ENCODE peak calls at places on chromosomes 7 and 10, in seven cellular contexts. Z, X, P, J, M, W and C are unnamed samples. For H3K4me1, the result is how much of the 10 kb centered on the place peaks cover.

GRCh38 chr7:92403760-92404074 is 43.6 kb upstream of the GATAD1 start:
- DNase-seq in J (no peak), P (no peak), Z (no peak), X (no peak), M (no peak), W (no peak), C (no peak)

GRCh38 chr7:32518534-32519140 is 23.3 kb downstream of the AVL9 start:
- DNase-seq in X (no peak), M (no peak), Z (no peak), P (no peak), W (no peak), J (no peak), C (peak)

GRCh38 chr10:116796910-116797513 is 52.3 kb upstream of the ENO4 start:
- DNase-seq in M (peak), P (peak), W (peak), J (peak), X (peak), Z (peak), C (peak)

GRCh38 chr7:29336851-29337627 is 142.5 kb downstream of the CHN2 start:
- DNase-seq in Z (peak), X (peak), P (no peak), W (no peak), J (no peak), M (no peak), C (no peak)

GRCh38 chr7:118079369-118079768 is 104.6 kb upstream of the LSM8 start:
- DNase-seq in J (no peak), Z (no peak), M (no peak), X (no peak), P (no peak), W (no peak), C (no peak)

GRCh38 chr10:52424343-52424742 is 110.3 kb downstream of the DKK1 start:
- DNase-seq in M (no peak), J (no peak), W (no peak), Z (no peak), X (no peak), P (no peak), C (no peak)

GRCh38 chr7:29019275-29019820 is 61.2 kb upstream of the TRIL start:
- DNase-seq in W (no peak), P (no peak), J (no peak), M (no peak), Z (no peak), X (no peak), C (no peak)

GRCh38 chr10:132387723-132388210 is 9.2 kb upstream of the PWWP2B start:
- DNase-seq in W (peak), M (peak), Z (no peak), J (peak), X (peak), P (peak), C (peak)

GRCh38 chr10:87092356-87092860 is 2.2 kb downstream of the GLUD1 start:
- DNase-seq in P (no peak), Z (peak), X (no peak), W (no peak), M (no peak), J (no peak), C (no peak)

GRCh38 chr7:87345166-87345927 is at the start of gene CROT:
- DNase-seq in Z (peak), P (peak), W (peak), J (peak), M (peak), X (peak), C (peak)

GRCh38 chr7:20748853-20749252 is 37.8 kb downstream of the SP8 start:
- DNase-seq in X (no peak), Z (no peak), W (no peak), J (no peak), P (no peak), M (no peak), C (no peak)

GRCh38 chr7:130273081-130273699 is 6.5 kb downstream of the CPA2 start:
- DNase-seq in X (peak), W (no peak), P (peak), M (no peak), J (no peak), Z (peak), C (peak)

GRCh38 chr10:21495686-21496284 is 29.7 kb downstream of the SKIDA1 start:
- DNase-seq in W (peak), Z (peak), J (peak), P (peak), M (peak), X (peak), C (peak)

GRCh38 chr7:29976265-29976664 is 13.3 kb downstream of the SCRN1 start:
- DNase-seq in X (no peak), M (no peak), W (no peak), J (no peak), P (no peak), Z (no peak), C (no peak)

GRCh38 chr7:2013381-2014311 is 219.1 kb downstream of the MAD1L1 start:
- DNase-seq in W (peak), P (no peak), J (no peak), X (peak), Z (no peak), M (peak), C (no peak)

GRCh38 chr7:818031-818699 is 14.1 kb upstream of the SUN1 start:
- DNase-seq in P (no peak), J (no peak), Z (no peak), X (no peak), W (no peak), M (peak), C (no peak)

GRCh38 chr7:150356265-150356897 is 12.2 kb upstream of the REPIN1 start:
- DNase-seq in P (no peak), W (no peak), M (no peak), Z (no peak), J (no peak), X (no peak), C (peak)

GRCh38 chr10:90530526-90530925 is 327.3 kb downstream of the HTR7 start:
- DNase-seq in W (no peak), M (no peak), X (no peak), P (no peak), J (no peak), Z (no peak), C (no peak)

GRCh38 chr7:36967387-36967786 is 243.1 kb upstream of the AOAH start:
- DNase-seq in X (no peak), M (no peak), Z (no peak), W (peak), J (peak), P (peak), C (peak)

GRCh38 chr7:18786796-18787195 is 291.2 kb downstream of the HDAC9 start:
- DNase-seq in J (no peak), W (no peak), Z (no peak), P (no peak), M (no peak), X (no peak), C (no peak)

GRCh38 chr10:120195984-120196712 is 260.9 kb upstream of the PLPP4 start:
- DNase-seq in J (no peak), P (no peak), Z (no peak), W (no peak), M (no peak), X (no peak), C (no peak)

GRCh38 chr7:7512861-7513597 is 22.6 kb downstream of the COL28A1 start:
- DNase-seq in Z (no peak), P (no peak), X (no peak), W (no peak), M (no peak), J (no peak), C (no peak)

GRCh38 chr10:48655426-48656240 is 29.0 kb upstream of the WDFY4 start:
- DNase-seq in Z (peak), W (peak), X (no peak), J (peak), M (peak), P (no peak), C (no peak)

GRCh38 chr10:44960098-44960480 is 487 bp downstream of the RASSF4 start:
- DNase-seq in X (no peak), P (no peak), W (no peak), J (no peak), Z (no peak), M (no peak), C (no peak)

GRCh38 chr7:86978804-86979506 is 80.5 kb downstream of the ELAPOR2 start:
- DNase-seq in M (no peak), Z (no peak), J (no peak), P (no peak), W (no peak), X (peak), C (no peak)

GRCh38 chr10:1420663-1421362 is 316.5 kb downstream of the ADARB2 start:
- DNase-seq in P (peak), W (no peak), Z (peak), X (peak), M (peak), J (peak), C (peak)

GRCh38 chr7:150374026-150374425 is 5.1 kb upstream of the ZNF775 start:
- DNase-seq in P (no peak), J (no peak), W (no peak), Z (no peak), X (no peak), M (no peak), C (no peak)

GRCh38 chr7:128909605-128910568 is 622 bp downstream of the KCP start:
- DNase-seq in M (peak), P (peak), W (no peak), Z (no peak), J (no peak), X (no peak), C (no peak)

GRCh38 chr10:45373003-45373782 is 823 bp upstream of the ALOX5 start:
- DNase-seq in P (no peak), J (no peak), W (no peak), M (peak), X (no peak), Z (no peak), C (no peak)

GRCh38 chr7:101700424-101700823 is 71.3 kb upstream of the MYL10 start:
- DNase-seq in X (no peak), Z (no peak), P (no peak), M (no peak), J (no peak), W (no peak), C (no peak)

GRCh38 chr7:84372712-84373111 is 178.1 kb upstream of the SEMA3A start:
- DNase-seq in M (no peak), P (no peak), X (no peak), W (no peak), J (no peak), Z (no peak), C (no peak)

GRCh38 chr7:101126651-101127459 is at the start of gene SERPINE1:
- DNase-seq in M (peak), X (peak), Z (peak), P (peak), J (peak), W (peak), C (no peak)

GRCh38 chr10:130935897-130936550 is 375.5 kb downstream of the TCERG1L start:
- DNase-seq in M (no peak), W (no peak), X (no peak), Z (no peak), P (peak), J (no peak), C (no peak)

GRCh38 chr7:85719981-85720963 is 533.4 kb upstream of the SEMA3D start:
- DNase-seq in Z (no peak), W (no peak), X (no peak), J (no peak), M (no peak), P (no peak), C (no peak)

GRCh38 chr7:71846160-71846559 is 566.0 kb downstream of the CALN1 start:
- DNase-seq in P (peak), X (no peak), Z (no peak), W (no peak), J (no peak), M (no peak), C (peak)

GRCh38 chr10:89553064-89553734 is 17.8 kb upstream of the SLC16A12 start:
- DNase-seq in M (no peak), P (no peak), J (no peak), W (no peak), X (no peak), Z (no peak), C (no peak)

GRCh38 chr10:18400911-18401260 is 250.5 kb downstream of the NSUN6 start:
- DNase-seq in M (no peak), P (peak), W (no peak), Z (no peak), J (no peak), X (no peak), C (no peak)

GRCh38 chr10:36281871-36282331 is 639.8 kb upstream of the FZD8 start:
- DNase-seq in M (no peak), J (peak), Z (no peak), X (no peak), P (no peak), W (no peak), C (no peak)

GRCh38 chr7:100662377-100662776 is 6.1 kb upstream of the ACTL6B start:
- DNase-seq in X (no peak), Z (no peak), P (no peak), M (no peak), J (no peak), W (no peak), C (no peak)

GRCh38 chr10:34753014-34753757 is 61.9 kb downstream of the PARD3 start:
- DNase-seq in W (no peak), P (no peak), J (no peak), X (no peak), Z (no peak), M (no peak), C (no peak)
- H3K4me1 ChIP-seq in W (half or more), P (under half), J (under half), X (under half), Z (under half), M (under half), C (under half)

GRCh38 chr7:27158436-27159277 is 2.2 kb upstream of the HOXA7 start:
- DNase-seq in J (no peak), P (peak), X (no peak), M (peak), Z (no peak), W (no peak), C (no peak)
- H3K4me1 ChIP-seq in J (under half), P (under half), X (under half), M (under half), Z (under half), W (under half), C (under half)

DNA sequence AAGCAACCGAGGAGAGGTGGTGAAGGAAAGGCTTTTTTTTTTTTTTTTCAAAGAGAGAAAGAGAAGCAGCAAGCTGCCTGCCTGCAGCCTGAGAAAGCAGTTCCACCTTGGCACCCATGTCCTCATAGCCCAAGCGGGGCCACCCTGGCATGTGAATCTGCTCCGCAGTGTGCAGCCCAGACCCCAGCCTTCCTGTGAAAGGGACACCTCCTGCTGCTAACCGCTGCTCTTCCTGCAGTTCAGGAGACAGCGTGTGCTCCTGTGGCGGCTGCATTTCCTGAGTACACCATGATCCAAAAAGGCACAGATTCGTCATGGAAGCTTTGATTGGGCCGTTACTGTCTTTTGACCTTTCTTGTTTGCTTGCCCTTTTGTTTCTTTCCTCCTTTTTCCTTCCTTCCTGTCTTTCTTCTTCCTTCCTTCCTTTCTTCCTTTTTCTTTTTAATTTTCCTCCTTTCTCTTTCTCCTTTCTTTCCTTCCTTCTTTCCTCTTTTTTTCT is 38.1 kb downstream of the IKZF1 start:
- DNase-seq in P (no peak), M (peak), Z (no peak), X (peak), J (no peak), W (no peak), C (no peak)
- H3K4me1 ChIP-seq in P (under half), M (under half), Z (under half), X (half or more), J (under half), W (under half), C (under half)

DNA sequence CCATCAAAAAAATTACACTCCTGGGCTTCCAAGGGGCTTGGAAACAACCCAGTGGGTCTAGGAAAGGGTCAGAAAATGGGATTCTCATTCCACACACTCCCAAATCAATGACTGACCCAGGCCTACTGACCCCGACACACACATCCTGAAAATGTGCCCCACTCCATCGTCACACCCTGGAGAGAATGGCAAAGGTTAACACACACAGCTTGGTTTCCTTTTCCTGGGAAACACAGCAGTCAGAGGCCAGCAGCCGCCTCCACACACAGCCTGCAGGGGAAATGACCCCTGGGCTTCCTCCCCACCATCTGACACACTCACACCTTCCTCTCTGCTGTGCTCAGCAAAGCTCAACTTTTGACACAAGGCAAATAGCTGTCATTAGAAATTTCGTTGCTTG is 42.9 kb downstream of the SH3PXD2A start:
- DNase-seq in X (no peak), P (no peak), J (no peak), W (no peak), Z (no peak), M (peak), C (no peak)
- H3K4me1 ChIP-seq in X (under half), P (under half), J (under half), W (half or more), Z (under half), M (under half), C (under half)

GRCh38 chr10:103890688-103891087 is 27.3 kb downstream of the STN1 start:
- DNase-seq in X (no peak), W (no peak), P (no peak), J (no peak), Z (no peak), M (no peak), C (no peak)

GRCh38 chr10:103889121-103889720 is 28.8 kb downstream of the STN1 start:
- DNase-seq in P (no peak), X (no peak), J (no peak), W (no peak), Z (no peak), M (no peak), C (no peak)

GRCh38 chr10:103890194-103890658 is 27.8 kb downstream of the STN1 start:
- DNase-seq in X (no peak), J (no peak), Z (peak), P (no peak), M (no peak), W (peak), C (no peak)

GRCh38 chr10:103894454-103894853 is 23.5 kb downstream of the STN1 start:
- DNase-seq in M (no peak), Z (no peak), P (no peak), X (no peak), J (no peak), W (no peak), C (no peak)

GRCh38 chr10:103892181-103892580 is 25.8 kb downstream of the STN1 start:
- DNase-seq in W (no peak), M (no peak), J (no peak), P (no peak), Z (no peak), X (no peak), C (no peak)
- H3K4me1 ChIP-seq in W (half or more), M (under half), J (under half), P (under half), Z (under half), X (under half), C (under half)

GRCh38 chr10:59314284-59314683 is 48.1 kb downstream of the FAM13C start:
- DNase-seq in P (no peak), W (no peak), X (no peak), J (no peak), M (no peak), Z (no peak), C (no peak)

GRCh38 chr10:59310324-59310914 is 51.9 kb downstream of the FAM13C start:
- DNase-seq in X (no peak), Z (no peak), P (no peak), M (no peak), W (no peak), J (no peak), C (no peak)

GRCh38 chr10:59315465-59315864 is 46.9 kb downstream of the FAM13C start:
- DNase-seq in J (no peak), Z (no peak), P (no peak), M (no peak), X (no peak), W (no peak), C (no peak)

GRCh38 chr10:59311025-59311424 is 51.3 kb downstream of the FAM13C start:
- DNase-seq in J (no peak), W (no peak), M (no peak), P (no peak), X (no peak), Z (no peak), C (no peak)

GRCh38 chr10:59312247-59312646 is 50.1 kb downstream of the FAM13C start:
- DNase-seq in W (no peak), M (no peak), J (no peak), X (no peak), Z (no peak), P (no peak), C (no peak)
- H3K4me1 ChIP-seq in W (half or more), M (under half), J (under half), X (under half), Z (under half), P (under half), C (under half)

GRCh38 chr7:104851268-104851667 is 162.7 kb upstream of the KMT2E start:
- DNase-seq in J (no peak), X (no peak), W (no peak), P (no peak), Z (no peak), M (no peak), C (no peak)

GRCh38 chr7:104852386-104852785 is 161.6 kb upstream of the KMT2E start:
- DNase-seq in P (no peak), Z (no peak), W (no peak), J (no peak), M (no peak), X (no peak), C (no peak)

GRCh38 chr7:104859754-104860426 is 154.1 kb upstream of the KMT2E start:
- DNase-seq in W (no peak), Z (no peak), J (no peak), P (no peak), M (no peak), X (no peak), C (no peak)

GRCh38 chr7:104857458-104858425 is 156.3 kb upstream of the KMT2E start:
- DNase-seq in X (no peak), Z (no peak), J (no peak), M (no peak), P (no peak), W (no peak), C (no peak)

DNA sequence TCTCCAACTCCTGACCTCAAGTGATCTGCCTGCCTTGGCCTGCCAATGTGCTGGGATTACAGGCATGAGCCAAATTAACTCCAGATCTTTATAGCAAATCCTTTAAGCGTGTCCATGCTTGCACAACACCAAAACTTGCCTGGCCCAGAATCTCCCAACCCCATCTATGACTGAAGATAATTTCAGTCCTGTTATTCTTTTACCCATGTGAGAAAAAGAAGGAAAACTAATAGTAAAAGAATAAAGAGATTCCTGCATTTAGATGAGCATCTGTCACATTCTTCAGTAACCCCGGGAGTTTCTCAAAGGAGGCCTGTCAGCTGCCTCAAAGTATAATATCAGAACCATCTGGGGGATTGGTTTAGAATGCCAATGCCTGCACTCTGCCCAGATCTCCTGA is 158.2 kb upstream of the KMT2E start:
- DNase-seq in M (no peak), P (no peak), J (no peak), W (no peak), Z (no peak), X (no peak), C (no peak)
- H3K4me1 ChIP-seq in M (under half), P (under half), J (under half), W (under half), Z (under half), X (under half), C (under half)

GRCh38 chr10:6052247-6053221 is 9.6 kb downstream of the IL2RA start:
- DNase-seq in M (peak), W (no peak), J (no peak), P (no peak), X (peak), Z (no peak), C (no peak)
- H3K4me1 ChIP-seq in M (half or more), W (half or more), J (under half), P (under half), X (under half), Z (under half), C (under half)

DNA sequence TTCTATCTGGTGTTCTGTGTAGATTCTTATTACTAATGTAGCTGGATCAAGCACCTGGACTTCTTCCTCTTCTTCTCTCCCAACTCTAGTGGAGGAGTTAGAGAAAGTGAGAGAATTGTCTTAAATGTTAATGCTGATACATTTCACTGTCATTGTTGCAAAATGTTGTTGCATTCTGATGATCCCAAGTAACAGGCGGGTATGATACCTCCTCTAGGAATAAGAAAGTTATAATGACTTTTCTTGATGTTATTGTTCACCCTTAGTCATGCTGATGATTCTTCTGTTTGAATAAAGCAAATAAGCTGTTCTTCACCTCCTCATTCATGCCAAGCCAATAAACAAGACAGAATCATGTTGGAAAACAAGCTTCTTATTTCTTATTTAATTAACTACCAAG is 9.1 kb downstream of the CHRM2 start:
- DNase-seq in W (no peak), P (no peak), Z (no peak), X (no peak), J (no peak), M (no peak), C (no peak)
- H3K4me1 ChIP-seq in W (half or more), P (under half), Z (under half), X (under half), J (under half), M (under half), C (under half)